ENCODE peak calls at places on chromosomes 16 and 17, in seven cellular contexts. R is NCI-H146; B is T-helper 1 cell; D is left colon; O is uterus; Y is A549; T is activated CD8-positive, alpha-beta memory T cell treated with anti-CD3 and anti-CD28 coated beads for 1 hour. X is an unnamed sample.

GRCh38 chr17:2239882-2240430 is 63.6 kb downstream of the SMG6 start:
- DNase-seq in R (no peak), B (no peak), D (no peak), O (peak), Y (peak), T (no peak), X (no peak)

GRCh38 chr17:45264430-45264829 is 2.5 kb upstream of the SPATA32 start:
- DNase-seq in R (no peak), B (no peak), D (no peak), O (no peak), Y (no peak), T (no peak), X (no peak)

GRCh38 chr17:46078675-46079074 is 79.6 kb downstream of the STH start:
- DNase-seq in R (no peak), B (no peak), D (no peak), O (no peak), Y (no peak), T (no peak), X (no peak)

GRCh38 chr17:79702071-79702470 is 28.7 kb upstream of the ENPP7 start:
- DNase-seq in R (no peak), B (no peak), D (no peak), O (no peak), Y (no peak), T (no peak), X (no peak)

GRCh38 chr16:61792194-61792904 is 243.9 kb downstream of the CDH8 start:
- DNase-seq in R (no peak), B (no peak), D (no peak), O (no peak), Y (peak), T (no peak), X (no peak)

GRCh38 chr17:67174190-67174589 is 70.8 kb downstream of the HELZ start:
- DNase-seq in R (no peak), B (no peak), D (no peak), O (no peak), Y (no peak), T (no peak), X (no peak)

GRCh38 chr17:80104321-80104955 is 3.1 kb downstream of the GAA start:
- DNase-seq in R (peak), B (no peak), D (no peak), O (no peak), Y (no peak), T (no peak), X (peak)

GRCh38 chr17:66276328-66276937 is 26.0 kb upstream of the PRKCA start:
- DNase-seq in R (no peak), B (no peak), D (no peak), O (no peak), Y (peak), T (no peak), X (no peak)

GRCh38 chr17:81125573-81126081 is 39.7 kb upstream of the PVALEF start:
- DNase-seq in R (no peak), B (no peak), D (no peak), O (no peak), Y (no peak), T (no peak), X (peak)

GRCh38 chr16:7470344-7470743 is 137.7 kb downstream of the RBFOX1 start:
- DNase-seq in R (no peak), B (no peak), D (no peak), O (no peak), Y (no peak), T (no peak), X (no peak)

GRCh38 chr17:72008236-72008874 is 112.5 kb upstream of the SOX9 start:
- DNase-seq in R (no peak), B (no peak), D (no peak), O (no peak), Y (no peak), T (no peak), X (no peak)

GRCh38 chr17:61400786-61401279 is 1.2 kb downstream of the TBX2 start:
- DNase-seq in R (no peak), B (no peak), D (no peak), O (no peak), Y (no peak), T (no peak), X (no peak)

GRCh38 chr17:56125830-56126819 is 27.1 kb upstream of the ANKFN1 start:
- DNase-seq in R (peak), B (no peak), D (no peak), O (no peak), Y (peak), T (no peak), X (peak)

GRCh38 chr16:57744646-57744903 is 9.0 kb downstream of the KATNB1 start:
- DNase-seq in R (no peak), B (no peak), D (no peak), O (no peak), Y (no peak), T (no peak), X (no peak)

GRCh38 chr17:57963149-57963511 is 7.9 kb upstream of the CUEDC1 start:
- DNase-seq in R (no peak), B (no peak), D (no peak), O (no peak), Y (no peak), T (no peak), X (no peak)

GRCh38 chr17:40879026-40879425 is 6.0 kb downstream of the KRT20 start:
- DNase-seq in R (no peak), B (no peak), D (no peak), O (no peak), Y (no peak), T (no peak), X (no peak)

X was measured in DMS53.